ENCODE peak calls at places on chromosomes 6 and 20, in four cellular contexts. Y is effector memory CD4-positive, alpha-beta T cell; E is NB4; B is activated CD8-positive, alpha-beta memory T cell treated with anti-CD3 and anti-CD28 coated beads, Interleukin-2, amount 50 U/mL, for 4 hours. U is an unnamed sample.

GRCh38 chr6:8664700-8665099 is 229.4 kb upstream of the SLC35B3 start:
- DNase-seq in Y (no peak), E (no peak), B (no peak), U (no peak)

GRCh38 chr20:10929023-10929422 is 255.2 kb upstream of the JAG1 start:
- DNase-seq in Y (no peak), E (no peak), B (no peak), U (no peak)

GRCh38 chr6:29926795-29927427 is 15.4 kb upstream of the HLA-A start:
- DNase-seq in Y (peak), E (peak), B (peak), U (peak)

GRCh38 chr6:30787954-30788353 is 43.6 kb upstream of the IER3 start:
- DNase-seq in Y (no peak), E (peak), B (no peak), U (no peak)

GRCh38 chr6:48135352-48136084 is 24.5 kb upstream of the PTCHD4 start:
- DNase-seq in Y (no peak), E (no peak), B (no peak), U (no peak)

GRCh38 chr6:71468841-71469750 is 180.5 kb downstream of the OGFRL1 start:
- DNase-seq in Y (no peak), E (no peak), B (no peak), U (no peak)

GRCh38 chr6:130796313-130796905 is 30.8 kb upstream of the SMLR1 start:
- DNase-seq in Y (no peak), E (no peak), B (no peak), U (no peak)

GRCh38 chr20:49888341-49889244 is 26.7 kb downstream of the SPATA2 start:
- DNase-seq in Y (peak), E (peak), B (peak), U (peak)

GRCh38 chr20:32908334-32909292 is 49.9 kb downstream of the EFCAB8 start:
- DNase-seq in Y (no peak), E (peak), B (peak), U (no peak)

GRCh38 chr6:22251331-22251730 is 45.5 kb downstream of the PRL start:
- DNase-seq in Y (no peak), E (no peak), B (no peak), U (no peak)

GRCh38 chr6:67875877-67876383 is 759.2 kb upstream of the ADGRB3 start:
- DNase-seq in Y (no peak), E (no peak), B (no peak), U (no peak)

GRCh38 chr20:11912013-11912663 is 5.6 kb upstream of the BTBD3 start:
- DNase-seq in Y (no peak), E (peak), B (no peak), U (peak)

GRCh38 chr20:19964289-19965263 is 52.6 kb upstream of the NAA20 start:
- DNase-seq in Y (no peak), E (peak), B (no peak), U (no peak)

GRCh38 chr6:166825553-166826145 is 130.7 kb downstream of the RNASET2 start:
- DNase-seq in Y (no peak), E (no peak), B (no peak), U (no peak)

GRCh38 chr20:52469143-52469542 is 277.6 kb upstream of the ZFP64 start:
- DNase-seq in Y (no peak), E (no peak), B (no peak), U (no peak)

GRCh38 chr20:45378191-45378590 is at the start of gene TP53TG5:
- DNase-seq in Y (no peak), E (no peak), B (no peak), U (no peak)

GRCh38 chr20:35326021-35326731 is 34.0 kb upstream of the FAM83C start:
- DNase-seq in Y (no peak), E (no peak), B (no peak), U (no peak)

GRCh38 chr6:91464201-91464600 is 877.3 kb upstream of the MAP3K7 start:
- DNase-seq in Y (no peak), E (no peak), B (no peak), U (no peak)

GRCh38 chr6:32244946-32245398 is 21.1 kb upstream of the NOTCH4 start:
- DNase-seq in Y (peak), E (peak), B (peak), U (peak)

GRCh38 chr6:15754706-15755079 is 91.9 kb upstream of the DTNBP1 start:
- DNase-seq in Y (no peak), E (no peak), B (no peak), U (no peak)

GRCh38 chr6:41469951-41470340 is 76.2 kb upstream of the FOXP4 start:
- DNase-seq in Y (no peak), E (peak), B (no peak), U (no peak)

GRCh38 chr6:55578537-55579363 is at the start of gene HMGCLL1:
- DNase-seq in Y (no peak), E (no peak), B (no peak), U (peak)

GRCh38 chr6:167565884-167566491 is 241.1 kb downstream of the TTLL2 start:
- DNase-seq in Y (no peak), E (no peak), B (no peak), U (no peak)

GRCh38 chr20:63094767-63095499 is 88.2 kb upstream of the BHLHE23 start:
- DNase-seq in Y (no peak), E (no peak), B (peak), U (no peak)

GRCh38 chr6:135854799-135855198 is 3.3 kb downstream of the PDE7B start:
- DNase-seq in Y (no peak), E (no peak), B (no peak), U (no peak)

GRCh38 chr6:29965873-29966601 is 23.7 kb downstream of the HLA-A start:
- DNase-seq in Y (peak), E (peak), B (peak), U (peak)

GRCh38 chr6:82364087-82365010 is 732 bp downstream of the TPBG start:
- DNase-seq in Y (peak), E (no peak), B (no peak), U (peak)

GRCh38 chr20:47456952-47457724 is 44.5 kb upstream of the NCOA3 start:
- DNase-seq in Y (no peak), E (peak), B (no peak), U (no peak)

GRCh38 chr6:15881150-15881549 is 218.3 kb upstream of the DTNBP1 start:
- DNase-seq in Y (no peak), E (peak), B (no peak), U (no peak)

GRCh38 chr20:56630506-56631317 is 1.6 kb downstream of the TFAP2C start:
- DNase-seq in Y (no peak), E (no peak), B (no peak), U (peak)

GRCh38 chr6:105326216-105326615 is 76.7 kb downstream of the PREP start:
- DNase-seq in Y (no peak), E (no peak), B (no peak), U (no peak)

GRCh38 chr20:44071526-44072111 is 115.4 kb downstream of the JPH2 start:
- DNase-seq in Y (no peak), E (no peak), B (no peak), U (no peak)

GRCh38 chr20:13199279-13199678 is 21.8 kb upstream of the ISM1 start:
- DNase-seq in Y (no peak), E (no peak), B (no peak), U (no peak)